ENCODE peak calls at places on chromosomes 7 and 10, in four cellular contexts. G is effector CD4-positive, alpha-beta T cell; N is stimulated activated CD4-positive, alpha-beta T cell treated with anti-CD3 and anti-CD28 coated beads, Interleukin-2, amount 100 ng/mL, for 48 hours; C is ELR. I is an unnamed sample.

GRCh38 chr10:126651461-126651860 is 19.0 kb downstream of the C10orf90 start:
- DNase-seq in G (no peak), C (no peak), N (no peak), I (no peak)

GRCh38 chr10:49734676-49735075 is 27.4 kb downstream of the OGDHL start:
- DNase-seq in C (no peak), N (no peak), G (no peak), I (no peak)

GRCh38 chr10:116777006-116777405 is 34.6 kb upstream of the HSPA12A start:
- DNase-seq in G (no peak), C (no peak), N (no peak), I (no peak)

GRCh38 chr7:105306160-105306784 is 82.4 kb downstream of the SRPK2 start:
- DNase-seq in N (no peak), C (no peak), G (no peak), I (no peak)

GRCh38 chr10:33094263-33095051 is 136.4 kb upstream of the ITGB1 start:
- DNase-seq in C (no peak), N (no peak), G (no peak), I (no peak)

GRCh38 chr7:41994046-41994745 is 242.8 kb downstream of the GLI3 start:
- DNase-seq in C (no peak), N (no peak), G (no peak), I (no peak)

GRCh38 chr10:119802068-119802538 is 70.5 kb downstream of the MCMBP start:
- DNase-seq in C (no peak), N (no peak), G (no peak), I (no peak)

GRCh38 chr7:64562246-64562620 is 638 bp downstream of the ZNF680 start:
- DNase-seq in G (no peak), C (peak), N (no peak), I (no peak)

GRCh38 chr7:33874943-33875342 is 30.4 kb upstream of the BMPER start:
- DNase-seq in C (peak), G (no peak), N (no peak), I (no peak)

GRCh38 chr7:116443101-116443523 is 56.4 kb upstream of the CAV2 start:
- DNase-seq in C (peak), G (no peak), N (no peak), I (no peak)